ENCODE peak calls at places on chromosomes 5 and 9, in four cellular contexts. K, F, W and H are unnamed samples.

GRCh38 chr9:94975480-94976452 is 249.3 kb downstream of the AOPEP start:
- DNase-seq in K (no peak), F (no peak), W (no peak), H (no peak)

GRCh38 chr9:26975728-26976707 is 19.8 kb downstream of the IFT74 start:
- DNase-seq in K (no peak), F (no peak), W (no peak), H (no peak)

GRCh38 chr9:117464941-117465616 is 50.2 kb upstream of the ASTN2 start:
- DNase-seq in K (no peak), F (no peak), W (no peak), H (peak)

GRCh38 chr5:958701-959571 is 49.7 kb upstream of the NKD2 start:
- DNase-seq in K (peak), F (no peak), W (no peak), H (no peak)

GRCh38 chr9:126417007-126417406 is 90.4 kb downstream of the MVB12B start:
- DNase-seq in K (no peak), F (no peak), W (no peak), H (no peak)

GRCh38 chr5:78717674-78718073 is 69.1 kb upstream of the LHFPL2 start:
- DNase-seq in K (no peak), F (no peak), W (no peak), H (no peak)

GRCh38 chr5:154406231-154406630 is 39.6 kb upstream of the SAP30L start:
- DNase-seq in K (no peak), F (no peak), W (no peak), H (no peak)

GRCh38 chr9:4334439-4334838 is 34.6 kb upstream of the GLIS3 start:
- DNase-seq in K (peak), F (no peak), W (no peak), H (peak)

GRCh38 chr9:126157826-126158431 is 168.7 kb upstream of the MVB12B start:
- DNase-seq in K (no peak), F (no peak), W (no peak), H (no peak)

GRCh38 chr9:22053178-22053577 is 44.1 kb upstream of the CDKN2B start:
- DNase-seq in K (no peak), F (no peak), W (no peak), H (no peak)

GRCh38 chr5:115377468-115378217 is 81.2 kb upstream of the CCDC112 start:
- DNase-seq in K (no peak), F (no peak), W (no peak), H (no peak)

GRCh38 chr9:125965421-125965820 is 218.2 kb downstream of the PBX3 start:
- DNase-seq in K (no peak), F (no peak), W (no peak), H (no peak)

GRCh38 chr9:127417130-127418036 is 6.8 kb upstream of the ZNF79 start:
- DNase-seq in K (no peak), F (no peak), W (no peak), H (no peak)

GRCh38 chr9:1869843-1870242 is 145.3 kb upstream of the SMARCA2 start:
- DNase-seq in K (no peak), F (no peak), W (no peak), H (no peak)

GRCh38 chr5:121668635-121669034 is 183.0 kb upstream of the FTMT start:
- DNase-seq in K (no peak), F (no peak), W (no peak), H (no peak)

GRCh38 chr9:131275332-131276106 is 791 bp downstream of the FAM78A start:
- DNase-seq in K (no peak), F (no peak), W (no peak), H (no peak)
- H3K27ac ChIP-seq in K (peak), F (peak), W (peak), H (peak)

GRCh38 chr5:80656425-80656824 is 1.6 kb upstream of the DHFR start:
- DNase-seq in K (no peak), F (no peak), W (no peak), H (no peak)
- H3K27ac ChIP-seq in K (no peak), F (peak), W (no peak), H (no peak)

GRCh38 chr5:111748304-111748763 is 8.7 kb downstream of the NREP start:
- DNase-seq in K (no peak), F (no peak), W (no peak), H (no peak)
- H3K27ac ChIP-seq in K (no peak), F (no peak), W (no peak), H (no peak)

DNA sequence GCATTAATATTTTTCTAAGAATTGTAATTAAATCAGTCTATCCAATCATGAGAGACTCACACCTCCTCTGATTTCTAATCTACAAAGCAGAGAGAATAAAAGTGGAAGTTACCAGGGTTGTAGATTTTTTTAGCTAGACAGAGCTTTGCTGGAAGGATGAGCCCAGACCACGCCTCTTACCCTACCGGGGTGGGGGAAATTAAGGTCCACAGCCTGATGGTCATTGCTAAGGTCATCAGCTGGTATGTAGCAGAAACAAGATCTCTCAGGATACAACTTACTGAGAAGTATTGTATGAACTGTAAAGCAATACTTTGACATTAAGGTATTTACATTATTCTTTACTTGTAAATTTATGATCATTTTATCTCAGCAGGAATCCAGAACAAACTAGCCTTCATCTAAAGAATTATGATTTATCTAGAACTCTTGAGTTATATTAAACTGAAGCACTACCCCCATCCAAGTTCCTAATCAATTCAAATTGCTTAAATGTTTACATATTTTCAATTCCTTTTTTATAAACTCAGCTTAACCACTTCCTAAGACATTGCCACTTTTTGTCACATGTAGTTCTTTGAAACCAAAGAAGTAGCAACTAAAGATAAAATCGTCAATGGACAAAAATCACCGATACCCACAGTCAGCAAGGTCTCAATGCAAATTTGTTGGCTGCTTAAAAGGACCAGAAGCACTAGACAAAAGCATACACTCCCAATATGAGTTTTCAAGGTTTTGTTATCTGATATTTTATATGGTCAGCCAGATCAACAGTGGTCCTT is 225.8 kb upstream of the DAPK1 start:
- DNase-seq in K (no peak), F (no peak), W (no peak), H (no peak)
- H3K27ac ChIP-seq in K (no peak), F (no peak), W (no peak), H (no peak)

GRCh38 chr5:143209881-143210395 is 193.5 kb downstream of the NR3C1 start:
- DNase-seq in K (no peak), F (no peak), W (no peak), H (no peak)

GRCh38 chr5:143208365-143208641 is 195.2 kb downstream of the NR3C1 start:
- DNase-seq in K (no peak), F (no peak), W (no peak), H (no peak)

GRCh38 chr5:143207563-143208364 is 195.7 kb downstream of the NR3C1 start:
- DNase-seq in K (no peak), F (no peak), W (no peak), H (no peak)

GRCh38 chr5:143207058-143207457 is 196.4 kb downstream of the NR3C1 start:
- DNase-seq in K (no peak), F (no peak), W (no peak), H (no peak)

GRCh38 chr5:143208781-143209510 is 194.5 kb downstream of the NR3C1 start:
- DNase-seq in K (no peak), F (no peak), W (no peak), H (no peak)
- H3K27ac ChIP-seq in K (peak), F (no peak), W (no peak), H (no peak)

GRCh38 chr9:107737610-107737986 is 248.0 kb upstream of the KLF4 start:
- DNase-seq in K (no peak), F (no peak), W (no peak), H (no peak)

GRCh38 chr9:107733530-107733907 is 243.9 kb upstream of the KLF4 start:
- DNase-seq in K (peak), F (no peak), W (no peak), H (peak)

GRCh38 chr9:107735821-107736220 is 246.3 kb upstream of the KLF4 start:
- DNase-seq in K (no peak), F (no peak), W (no peak), H (no peak)

GRCh38 chr9:107732781-107733529 is 243.4 kb upstream of the KLF4 start:
- DNase-seq in K (peak), F (no peak), W (no peak), H (no peak)

DNA sequence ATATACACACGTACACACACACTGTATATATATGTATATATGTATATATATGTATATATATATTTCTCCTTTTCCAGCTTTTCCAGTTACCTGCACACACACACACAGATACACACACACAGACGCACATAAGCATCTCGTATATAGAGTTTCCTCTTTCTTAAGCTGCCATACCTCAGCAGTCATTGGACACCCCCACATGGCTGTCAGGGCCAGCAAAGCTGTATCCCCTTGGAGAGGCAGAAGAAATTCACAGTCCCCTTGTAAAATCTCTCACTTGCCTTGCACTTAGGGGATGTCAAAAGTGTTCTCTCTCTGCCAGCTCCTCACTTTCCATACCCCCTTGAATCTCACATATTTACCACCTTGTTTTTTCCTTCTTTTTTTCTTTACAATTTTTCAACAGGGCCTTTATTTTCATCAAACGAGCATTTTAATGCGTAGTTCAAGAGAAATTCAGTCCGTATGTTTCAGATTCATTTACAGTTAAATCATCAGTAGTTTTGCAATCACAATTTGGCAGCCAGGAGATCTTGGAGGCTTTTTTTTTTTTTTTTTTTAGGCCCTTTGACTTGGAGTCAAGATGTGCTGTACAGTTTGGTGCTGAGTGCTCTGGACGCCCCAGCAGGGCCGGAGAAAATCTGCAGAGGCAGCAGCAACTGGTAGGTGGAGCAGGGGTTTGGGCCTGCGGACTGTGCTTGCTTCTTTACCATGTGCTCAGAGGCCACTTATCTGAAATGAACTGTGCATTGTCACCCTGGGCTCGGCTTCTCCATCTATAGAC is 244.9 kb upstream of the KLF4 start:
- DNase-seq in K (peak), F (no peak), W (no peak), H (no peak)
- H3K27ac ChIP-seq in K (peak), F (no peak), W (no peak), H (no peak)

GRCh38 chr5:83563631-83564030 is 92.1 kb downstream of the VCAN start:
- DNase-seq in K (no peak), F (no peak), W (no peak), H (no peak)

GRCh38 chr5:83559141-83559785 is 87.7 kb downstream of the VCAN start:
- DNase-seq in K (no peak), F (no peak), W (no peak), H (no peak)

GRCh38 chr5:83562817-83563557 is 91.4 kb downstream of the VCAN start:
- DNase-seq in K (no peak), F (no peak), W (no peak), H (peak)

GRCh38 chr5:83564069-83564749 is 92.7 kb downstream of the VCAN start:
- DNase-seq in K (no peak), F (no peak), W (no peak), H (no peak)

GRCh38 chr5:83562207-83562606 is 90.7 kb downstream of the VCAN start:
- DNase-seq in K (no peak), F (no peak), W (no peak), H (no peak)
- H3K27ac ChIP-seq in K (peak), F (no peak), W (no peak), H (peak)

DNA sequence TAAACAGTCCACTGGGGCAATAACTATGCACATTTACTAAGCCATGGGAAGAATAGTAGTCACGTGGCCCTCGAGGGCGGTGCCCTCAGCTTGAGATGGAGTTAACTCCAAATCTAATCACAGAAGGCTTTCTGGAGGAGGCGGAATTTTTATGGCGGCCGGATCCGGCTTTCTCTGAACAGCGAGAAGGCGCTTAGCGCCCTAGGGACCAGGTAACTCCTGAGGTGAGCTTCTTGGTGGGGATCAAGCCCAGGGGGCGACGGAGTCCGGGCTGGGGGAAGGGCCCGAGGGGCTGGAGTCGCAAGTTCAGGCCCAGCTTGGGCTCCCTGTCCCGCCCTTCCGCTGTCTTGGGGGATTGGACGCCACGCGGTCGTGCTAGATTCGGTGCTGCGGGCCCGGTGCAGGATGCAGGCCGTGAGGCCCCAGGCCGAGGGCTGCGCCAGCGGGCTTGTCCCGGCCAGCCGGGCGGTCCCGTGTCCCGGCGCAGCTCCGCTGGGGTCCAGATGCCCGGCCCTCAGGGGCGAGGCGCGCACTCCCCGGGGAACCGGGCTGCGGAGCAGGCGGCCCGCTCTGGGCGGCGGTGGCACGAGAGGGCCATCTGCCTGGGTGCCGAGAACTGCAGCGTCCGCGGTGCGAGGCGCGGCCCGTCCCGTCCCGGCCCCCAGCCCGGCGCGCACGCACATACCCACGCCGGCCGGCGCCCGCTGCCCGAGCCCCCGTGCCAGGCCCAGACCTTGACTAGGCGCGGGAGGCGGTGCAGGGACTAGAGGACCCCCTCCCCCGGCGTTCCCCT is 1.7 kb upstream of the NSD1 start:
- DNase-seq in K (no peak), F (no peak), W (no peak), H (no peak)
- H3K27ac ChIP-seq in K (peak), F (peak), W (no peak), H (peak)

DNA sequence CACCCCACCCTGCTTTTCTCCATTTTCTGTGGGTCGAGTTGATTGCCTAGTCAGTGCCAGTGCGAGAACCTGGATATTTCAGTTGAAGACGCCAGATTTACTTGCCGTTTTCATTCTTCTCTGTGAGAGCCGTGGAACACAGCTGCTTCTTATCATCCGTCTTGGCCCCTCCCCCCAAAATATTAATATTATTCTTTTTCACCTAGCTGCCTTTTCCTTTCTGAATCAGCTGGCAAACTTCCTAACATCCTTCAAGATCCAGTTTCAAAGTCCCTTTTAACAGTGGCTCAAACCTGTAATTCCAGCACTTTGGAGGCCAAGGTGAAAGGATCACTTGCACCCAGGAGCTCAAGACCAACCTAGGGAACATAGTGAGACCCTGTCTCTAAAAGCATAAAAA is 117.1 kb upstream of the RASA1 start:
- DNase-seq in K (no peak), F (no peak), W (no peak), H (no peak)
- H3K27ac ChIP-seq in K (no peak), F (no peak), W (no peak), H (no peak)